ENCODE peak calls at places on chromosomes 2 and 18, in five cellular contexts. One of them, this sample, is unnamed.

GRCh38 chr2:8030694-8031303 is 651.1 kb upstream of the ID2 start:
- DNase-seq in psoas muscle: no peak
- DNase-seq in activated T-cell treated with anti-CD3 and anti-CD28 coated beads, Interleukin-2, amount 50 U/mL, for 1 hour: no peak
- DNase-seq in stimulated activated CD8-positive, alpha-beta memory T cell treated with anti-CD3 and anti-CD28 coated beads, Interleukin-7, amount 100 ng/mL, for 1 hour: no peak
- DNase-seq in GM12892: no peak
- DNase-seq in this sample: no peak

GRCh38 chr2:174153757-174154680 is 94.3 kb downstream of the OLA1 start:
- DNase-seq in psoas muscle: no peak
- DNase-seq in activated T-cell treated with anti-CD3 and anti-CD28 coated beads, Interleukin-2, amount 50 U/mL, for 1 hour: no peak
- DNase-seq in stimulated activated CD8-positive, alpha-beta memory T cell treated with anti-CD3 and anti-CD28 coated beads, Interleukin-7, amount 100 ng/mL, for 1 hour: no peak
- DNase-seq in GM12892: no peak
- DNase-seq in this sample: peak; percentile 63

GRCh38 chr2:190634381-190634780 is 14.5 kb upstream of the NAB1 start:
- DNase-seq in psoas muscle: no peak
- DNase-seq in activated T-cell treated with anti-CD3 and anti-CD28 coated beads, Interleukin-2, amount 50 U/mL, for 1 hour: no peak
- DNase-seq in stimulated activated CD8-positive, alpha-beta memory T cell treated with anti-CD3 and anti-CD28 coated beads, Interleukin-7, amount 100 ng/mL, for 1 hour: no peak
- DNase-seq in GM12892: no peak
- DNase-seq in this sample: no peak

GRCh38 chr2:48601349-48601748 is 16.3 kb upstream of the GTF2A1L start:
- DNase-seq in psoas muscle: no peak
- DNase-seq in activated T-cell treated with anti-CD3 and anti-CD28 coated beads, Interleukin-2, amount 50 U/mL, for 1 hour: no peak
- DNase-seq in stimulated activated CD8-positive, alpha-beta memory T cell treated with anti-CD3 and anti-CD28 coated beads, Interleukin-7, amount 100 ng/mL, for 1 hour: no peak
- DNase-seq in GM12892: no peak
- DNase-seq in this sample: no peak

GRCh38 chr18:8314123-8314522 is 295.1 kb upstream of the RAB12 start:
- DNase-seq in psoas muscle: no peak
- DNase-seq in activated T-cell treated with anti-CD3 and anti-CD28 coated beads, Interleukin-2, amount 50 U/mL, for 1 hour: no peak
- DNase-seq in stimulated activated CD8-positive, alpha-beta memory T cell treated with anti-CD3 and anti-CD28 coated beads, Interleukin-7, amount 100 ng/mL, for 1 hour: no peak
- DNase-seq in GM12892: no peak
- DNase-seq in this sample: no peak

GRCh38 chr2:204321910-204322765 is 223.1 kb upstream of the PARD3B start:
- DNase-seq in psoas muscle: peak; percentile 54
- DNase-seq in activated T-cell treated with anti-CD3 and anti-CD28 coated beads, Interleukin-2, amount 50 U/mL, for 1 hour: no peak
- DNase-seq in stimulated activated CD8-positive, alpha-beta memory T cell treated with anti-CD3 and anti-CD28 coated beads, Interleukin-7, amount 100 ng/mL, for 1 hour: no peak
- DNase-seq in GM12892: no peak
- DNase-seq in this sample: no peak

GRCh38 chr2:232377319-232377718 is 1.2 kb upstream of the ALPP start:
- DNase-seq in psoas muscle: peak; percentile 22
- DNase-seq in activated T-cell treated with anti-CD3 and anti-CD28 coated beads, Interleukin-2, amount 50 U/mL, for 1 hour: no peak
- DNase-seq in stimulated activated CD8-positive, alpha-beta memory T cell treated with anti-CD3 and anti-CD28 coated beads, Interleukin-7, amount 100 ng/mL, for 1 hour: no peak
- DNase-seq in GM12892: no peak
- DNase-seq in this sample: no peak

GRCh38 chr2:123953848-123954247 is 71.2 kb upstream of the CNTNAP5 start:
- DNase-seq in psoas muscle: no peak
- DNase-seq in activated T-cell treated with anti-CD3 and anti-CD28 coated beads, Interleukin-2, amount 50 U/mL, for 1 hour: no peak
- DNase-seq in stimulated activated CD8-positive, alpha-beta memory T cell treated with anti-CD3 and anti-CD28 coated beads, Interleukin-7, amount 100 ng/mL, for 1 hour: no peak
- DNase-seq in GM12892: no peak
- DNase-seq in this sample: no peak

GRCh38 chr2:173075056-173075780 is 428 bp upstream of the MAP3K20 start:
- DNase-seq in psoas muscle: no peak
- DNase-seq in activated T-cell treated with anti-CD3 and anti-CD28 coated beads, Interleukin-2, amount 50 U/mL, for 1 hour: no peak
- DNase-seq in stimulated activated CD8-positive, alpha-beta memory T cell treated with anti-CD3 and anti-CD28 coated beads, Interleukin-7, amount 100 ng/mL, for 1 hour: no peak
- DNase-seq in GM12892: no peak
- DNase-seq in this sample: no peak

GRCh38 chr2:129877795-129878775 is 101.4 kb upstream of the RAB6C start:
- DNase-seq in psoas muscle: peak; percentile 64
- DNase-seq in activated T-cell treated with anti-CD3 and anti-CD28 coated beads, Interleukin-2, amount 50 U/mL, for 1 hour: no peak
- DNase-seq in stimulated activated CD8-positive, alpha-beta memory T cell treated with anti-CD3 and anti-CD28 coated beads, Interleukin-7, amount 100 ng/mL, for 1 hour: no peak
- DNase-seq in GM12892: peak; percentile 21
- DNase-seq in this sample: no peak

GRCh38 chr2:238241970-238242369 is 2.1 kb upstream of the HES6 start:
- DNase-seq in psoas muscle: no peak
- DNase-seq in activated T-cell treated with anti-CD3 and anti-CD28 coated beads, Interleukin-2, amount 50 U/mL, for 1 hour: no peak
- DNase-seq in stimulated activated CD8-positive, alpha-beta memory T cell treated with anti-CD3 and anti-CD28 coated beads, Interleukin-7, amount 100 ng/mL, for 1 hour: no peak
- DNase-seq in GM12892: no peak
- DNase-seq in this sample: no peak

GRCh38 chr2:157895531-157895930 is 19.4 kb upstream of the ACVR1 start:
- DNase-seq in psoas muscle: no peak
- DNase-seq in activated T-cell treated with anti-CD3 and anti-CD28 coated beads, Interleukin-2, amount 50 U/mL, for 1 hour: no peak
- DNase-seq in stimulated activated CD8-positive, alpha-beta memory T cell treated with anti-CD3 and anti-CD28 coated beads, Interleukin-7, amount 100 ng/mL, for 1 hour: no peak
- DNase-seq in GM12892: no peak
- DNase-seq in this sample: no peak

GRCh38 chr2:218296200-218296599 is 3.9 kb upstream of the TMBIM1 start:
- DNase-seq in psoas muscle: no peak
- DNase-seq in activated T-cell treated with anti-CD3 and anti-CD28 coated beads, Interleukin-2, amount 50 U/mL, for 1 hour: no peak
- DNase-seq in stimulated activated CD8-positive, alpha-beta memory T cell treated with anti-CD3 and anti-CD28 coated beads, Interleukin-7, amount 100 ng/mL, for 1 hour: no peak
- DNase-seq in GM12892: no peak
- DNase-seq in this sample: no peak

GRCh38 chr2:5164806-5165525 is 527.2 kb upstream of the SOX11 start:
- DNase-seq in psoas muscle: no peak
- DNase-seq in activated T-cell treated with anti-CD3 and anti-CD28 coated beads, Interleukin-2, amount 50 U/mL, for 1 hour: no peak
- DNase-seq in stimulated activated CD8-positive, alpha-beta memory T cell treated with anti-CD3 and anti-CD28 coated beads, Interleukin-7, amount 100 ng/mL, for 1 hour: no peak
- DNase-seq in GM12892: no peak
- DNase-seq in this sample: no peak

GRCh38 chr2:2861666-2862240 is 515.9 kb downstream of the EIPR1 start:
- DNase-seq in psoas muscle: no peak
- DNase-seq in activated T-cell treated with anti-CD3 and anti-CD28 coated beads, Interleukin-2, amount 50 U/mL, for 1 hour: no peak
- DNase-seq in stimulated activated CD8-positive, alpha-beta memory T cell treated with anti-CD3 and anti-CD28 coated beads, Interleukin-7, amount 100 ng/mL, for 1 hour: no peak
- DNase-seq in GM12892: no peak
- DNase-seq in this sample: no peak

GRCh38 chr2:164314148-164314547 is 307.1 kb downstream of the GRB14 start:
- DNase-seq in psoas muscle: no peak
- DNase-seq in activated T-cell treated with anti-CD3 and anti-CD28 coated beads, Interleukin-2, amount 50 U/mL, for 1 hour: no peak
- DNase-seq in stimulated activated CD8-positive, alpha-beta memory T cell treated with anti-CD3 and anti-CD28 coated beads, Interleukin-7, amount 100 ng/mL, for 1 hour: no peak
- DNase-seq in GM12892: no peak
- DNase-seq in this sample: peak; percentile 10

GRCh38 chr2:24486628-24487027 is 4.4 kb upstream of the NCOA1 start:
- DNase-seq in psoas muscle: no peak
- DNase-seq in activated T-cell treated with anti-CD3 and anti-CD28 coated beads, Interleukin-2, amount 50 U/mL, for 1 hour: no peak
- DNase-seq in stimulated activated CD8-positive, alpha-beta memory T cell treated with anti-CD3 and anti-CD28 coated beads, Interleukin-7, amount 100 ng/mL, for 1 hour: no peak
- DNase-seq in GM12892: no peak
- DNase-seq in this sample: no peak

GRCh38 chr2:24763843-24764242 is 29.3 kb downstream of the PTRHD1 start:
- DNase-seq in psoas muscle: no peak
- DNase-seq in activated T-cell treated with anti-CD3 and anti-CD28 coated beads, Interleukin-2, amount 50 U/mL, for 1 hour: no peak
- DNase-seq in stimulated activated CD8-positive, alpha-beta memory T cell treated with anti-CD3 and anti-CD28 coated beads, Interleukin-7, amount 100 ng/mL, for 1 hour: no peak
- DNase-seq in GM12892: no peak
- DNase-seq in this sample: no peak

GRCh38 chr18:35172009-35172408 is 68.8 kb upstream of the ZNF397 start:
- DNase-seq in psoas muscle: no peak
- DNase-seq in activated T-cell treated with anti-CD3 and anti-CD28 coated beads, Interleukin-2, amount 50 U/mL, for 1 hour: no peak
- DNase-seq in stimulated activated CD8-positive, alpha-beta memory T cell treated with anti-CD3 and anti-CD28 coated beads, Interleukin-7, amount 100 ng/mL, for 1 hour: no peak
- DNase-seq in GM12892: no peak
- DNase-seq in this sample: no peak

GRCh38 chr2:28316546-28317335 is 75.9 kb upstream of the FOSL2 start:
- DNase-seq in psoas muscle: no peak
- DNase-seq in activated T-cell treated with anti-CD3 and anti-CD28 coated beads, Interleukin-2, amount 50 U/mL, for 1 hour: no peak
- DNase-seq in stimulated activated CD8-positive, alpha-beta memory T cell treated with anti-CD3 and anti-CD28 coated beads, Interleukin-7, amount 100 ng/mL, for 1 hour: no peak
- DNase-seq in GM12892: no peak
- DNase-seq in this sample: no peak

GRCh38 chr2:39642054-39642742 is 23.5 kb upstream of the TMEM178A start:
- DNase-seq in psoas muscle: no peak
- DNase-seq in activated T-cell treated with anti-CD3 and anti-CD28 coated beads, Interleukin-2, amount 50 U/mL, for 1 hour: no peak
- DNase-seq in stimulated activated CD8-positive, alpha-beta memory T cell treated with anti-CD3 and anti-CD28 coated beads, Interleukin-7, amount 100 ng/mL, for 1 hour: no peak
- DNase-seq in GM12892: no peak
- DNase-seq in this sample: no peak

GRCh38 chr2:13003500-13003899 is 286.8 kb downstream of the TRIB2 start:
- DNase-seq in psoas muscle: no peak
- DNase-seq in activated T-cell treated with anti-CD3 and anti-CD28 coated beads, Interleukin-2, amount 50 U/mL, for 1 hour: no peak
- DNase-seq in stimulated activated CD8-positive, alpha-beta memory T cell treated with anti-CD3 and anti-CD28 coated beads, Interleukin-7, amount 100 ng/mL, for 1 hour: no peak
- DNase-seq in GM12892: no peak
- DNase-seq in this sample: no peak

GRCh38 chr2:176725873-176726645 is 456.8 kb downstream of the MTX2 start:
- DNase-seq in psoas muscle: no peak
- DNase-seq in activated T-cell treated with anti-CD3 and anti-CD28 coated beads, Interleukin-2, amount 50 U/mL, for 1 hour: no peak
- DNase-seq in stimulated activated CD8-positive, alpha-beta memory T cell treated with anti-CD3 and anti-CD28 coated beads, Interleukin-7, amount 100 ng/mL, for 1 hour: no peak
- DNase-seq in GM12892: no peak
- DNase-seq in this sample: no peak

GRCh38 chr2:120175000-120175581 is 48.1 kb downstream of the TMEM185B start:
- DNase-seq in psoas muscle: no peak
- DNase-seq in activated T-cell treated with anti-CD3 and anti-CD28 coated beads, Interleukin-2, amount 50 U/mL, for 1 hour: no peak
- DNase-seq in stimulated activated CD8-positive, alpha-beta memory T cell treated with anti-CD3 and anti-CD28 coated beads, Interleukin-7, amount 100 ng/mL, for 1 hour: no peak
- DNase-seq in GM12892: no peak
- DNase-seq in this sample: peak; percentile 52

GRCh38 chr18:23208600-23208999 is 73.3 kb downstream of the CABLES1 start:
- DNase-seq in psoas muscle: no peak
- DNase-seq in activated T-cell treated with anti-CD3 and anti-CD28 coated beads, Interleukin-2, amount 50 U/mL, for 1 hour: no peak
- DNase-seq in stimulated activated CD8-positive, alpha-beta memory T cell treated with anti-CD3 and anti-CD28 coated beads, Interleukin-7, amount 100 ng/mL, for 1 hour: no peak
- DNase-seq in GM12892: no peak
- DNase-seq in this sample: no peak

GRCh38 chr2:235421618-235422017 is 72.2 kb upstream of the AGAP1 start:
- DNase-seq in psoas muscle: no peak
- DNase-seq in activated T-cell treated with anti-CD3 and anti-CD28 coated beads, Interleukin-2, amount 50 U/mL, for 1 hour: no peak
- DNase-seq in stimulated activated CD8-positive, alpha-beta memory T cell treated with anti-CD3 and anti-CD28 coated beads, Interleukin-7, amount 100 ng/mL, for 1 hour: no peak
- DNase-seq in GM12892: no peak
- DNase-seq in this sample: no peak

GRCh38 chr2:133733856-133734255 is 165.6 kb upstream of the NCKAP5 start:
- DNase-seq in psoas muscle: no peak
- DNase-seq in activated T-cell treated with anti-CD3 and anti-CD28 coated beads, Interleukin-2, amount 50 U/mL, for 1 hour: no peak
- DNase-seq in stimulated activated CD8-positive, alpha-beta memory T cell treated with anti-CD3 and anti-CD28 coated beads, Interleukin-7, amount 100 ng/mL, for 1 hour: no peak
- DNase-seq in GM12892: no peak
- DNase-seq in this sample: no peak

GRCh38 chr2:221642447-221642846 is 70.3 kb upstream of the EPHA4 start:
- DNase-seq in psoas muscle: no peak
- DNase-seq in activated T-cell treated with anti-CD3 and anti-CD28 coated beads, Interleukin-2, amount 50 U/mL, for 1 hour: no peak
- DNase-seq in stimulated activated CD8-positive, alpha-beta memory T cell treated with anti-CD3 and anti-CD28 coated beads, Interleukin-7, amount 100 ng/mL, for 1 hour: no peak
- DNase-seq in GM12892: no peak
- DNase-seq in this sample: no peak

GRCh38 chr18:78140294-78140693 is 839.3 kb upstream of the SALL3 start:
- DNase-seq in psoas muscle: no peak
- DNase-seq in activated T-cell treated with anti-CD3 and anti-CD28 coated beads, Interleukin-2, amount 50 U/mL, for 1 hour: no peak
- DNase-seq in stimulated activated CD8-positive, alpha-beta memory T cell treated with anti-CD3 and anti-CD28 coated beads, Interleukin-7, amount 100 ng/mL, for 1 hour: no peak
- DNase-seq in GM12892: no peak
- DNase-seq in this sample: no peak

GRCh38 chr2:26768759-26769500 is 4.8 kb downstream of the SLC35F6 start:
- DNase-seq in psoas muscle: peak; percentile 88
- DNase-seq in activated T-cell treated with anti-CD3 and anti-CD28 coated beads, Interleukin-2, amount 50 U/mL, for 1 hour: no peak
- DNase-seq in stimulated activated CD8-positive, alpha-beta memory T cell treated with anti-CD3 and anti-CD28 coated beads, Interleukin-7, amount 100 ng/mL, for 1 hour: no peak
- DNase-seq in GM12892: no peak
- DNase-seq in this sample: peak; percentile 64

GRCh38 chr2:1581965-1582625 is 162.2 kb downstream of the PXDN start:
- DNase-seq in psoas muscle: peak; percentile 3
- DNase-seq in activated T-cell treated with anti-CD3 and anti-CD28 coated beads, Interleukin-2, amount 50 U/mL, for 1 hour: no peak
- DNase-seq in stimulated activated CD8-positive, alpha-beta memory T cell treated with anti-CD3 and anti-CD28 coated beads, Interleukin-7, amount 100 ng/mL, for 1 hour: no peak
- DNase-seq in GM12892: no peak
- DNase-seq in this sample: no peak

GRCh38 chr2:43484323-43484930 is 111.4 kb downstream of the THADA start:
- DNase-seq in psoas muscle: no peak
- DNase-seq in activated T-cell treated with anti-CD3 and anti-CD28 coated beads, Interleukin-2, amount 50 U/mL, for 1 hour: no peak
- DNase-seq in stimulated activated CD8-positive, alpha-beta memory T cell treated with anti-CD3 and anti-CD28 coated beads, Interleukin-7, amount 100 ng/mL, for 1 hour: no peak
- DNase-seq in GM12892: no peak
- DNase-seq in this sample: no peak

GRCh38 chr2:9548506-9548905 is 7.1 kb downstream of the ADAM17 start:
- DNase-seq in psoas muscle: no peak
- DNase-seq in activated T-cell treated with anti-CD3 and anti-CD28 coated beads, Interleukin-2, amount 50 U/mL, for 1 hour: no peak
- DNase-seq in stimulated activated CD8-positive, alpha-beta memory T cell treated with anti-CD3 and anti-CD28 coated beads, Interleukin-7, amount 100 ng/mL, for 1 hour: no peak
- DNase-seq in GM12892: no peak
- DNase-seq in this sample: no peak

GRCh38 chr2:238688197-238689153 is 159.4 kb upstream of the TWIST2 start:
- DNase-seq in psoas muscle: no peak
- DNase-seq in activated T-cell treated with anti-CD3 and anti-CD28 coated beads, Interleukin-2, amount 50 U/mL, for 1 hour: no peak
- DNase-seq in stimulated activated CD8-positive, alpha-beta memory T cell treated with anti-CD3 and anti-CD28 coated beads, Interleukin-7, amount 100 ng/mL, for 1 hour: no peak
- DNase-seq in GM12892: no peak
- DNase-seq in this sample: no peak

GRCh38 chr2:144496067-144496466 is 23.9 kb downstream of the ZEB2 start:
- DNase-seq in psoas muscle: no peak
- DNase-seq in activated T-cell treated with anti-CD3 and anti-CD28 coated beads, Interleukin-2, amount 50 U/mL, for 1 hour: no peak
- DNase-seq in stimulated activated CD8-positive, alpha-beta memory T cell treated with anti-CD3 and anti-CD28 coated beads, Interleukin-7, amount 100 ng/mL, for 1 hour: no peak
- DNase-seq in GM12892: no peak
- DNase-seq in this sample: no peak

This sample was measured in adrenal gland.